ENCODE peak calls at places on chromosomes 4 and X, in seven cellular contexts. P, J, Y, Q, Z, T and U are unnamed samples.

GRCh38 chrX:7330971-7331746 is 183.2 kb upstream of the PUDP start:
- DNase-seq in J (no peak), Z (no peak), P (no peak), T (no peak), Y (peak), Q (peak), U (peak)

GRCh38 chr4:52545099-52546069 is 113.7 kb downstream of the USP46 start:
- DNase-seq in Z (peak), Q (peak), P (peak), Y (peak), J (peak), T (peak), U (peak)

GRCh38 chrX:30150196-30150895 is 65.0 kb upstream of the MAGEB2 start:
- DNase-seq in Y (no peak), Z (no peak), J (no peak), P (no peak), Q (no peak), T (no peak), U (no peak)

GRCh38 chr4:71518283-71518989 is 179.6 kb downstream of the SLC4A4 start:
- DNase-seq in T (no peak), Y (peak), J (no peak), P (no peak), Z (no peak), Q (no peak), U (no peak)

GRCh38 chr4:72365016-72365415 is 204.0 kb downstream of the ADAMTS3 start:
- DNase-seq in J (no peak), Z (no peak), Q (no peak), P (no peak), Y (no peak), T (no peak), U (no peak)

GRCh38 chr4:6055436-6055835 is 37.2 kb upstream of the C4orf50 start:
- DNase-seq in Q (no peak), J (no peak), P (no peak), Z (no peak), Y (no peak), T (no peak), U (no peak)

GRCh38 chr4:180542445-180543100 is 1700.6 kb upstream of the TENM3 start:
- DNase-seq in J (no peak), Y (no peak), Q (peak), P (no peak), Z (no peak), T (no peak), U (no peak)

GRCh38 chr4:111792592-111792991 is 352.7 kb upstream of the FAM241A start:
- DNase-seq in Y (no peak), T (no peak), Z (no peak), P (no peak), J (no peak), Q (no peak), U (no peak)

DNA sequence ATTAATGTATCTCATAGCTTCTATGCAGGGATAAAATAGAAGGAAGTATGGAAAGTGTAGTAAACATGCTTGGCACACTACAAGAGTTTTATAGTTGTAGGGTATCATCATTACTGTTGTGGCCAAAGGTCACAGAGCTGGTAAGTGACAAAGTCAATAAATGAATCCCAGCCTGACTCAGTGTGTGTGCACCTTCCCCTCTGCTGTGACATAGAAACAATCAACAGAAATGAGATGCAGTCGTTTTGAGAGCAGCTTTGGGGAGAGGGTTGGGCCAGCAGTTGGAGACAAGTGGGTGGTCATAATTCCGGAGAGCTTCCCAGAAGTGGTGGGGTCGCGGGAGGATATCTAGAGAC is 82.4 kb upstream of the RBPJ start:
- DNase-seq in Q (no peak), J (no peak), T (no peak), Y (no peak), P (no peak), Z (no peak), U (no peak)
- H3K27ac ChIP-seq in Q (peak), J (no peak), T (peak), Y (no peak), P (no peak), Z (no peak), U (no peak)

GRCh38 chr4:15031993-15032660 is 29.8 kb downstream of the CPEB2 start:
- DNase-seq in Q (peak), Z (no peak), J (no peak), T (no peak), Y (no peak), P (no peak), U (no peak)
- H3K27ac ChIP-seq in Q (no peak), Z (no peak), J (no peak), T (no peak), Y (no peak), P (no peak), U (peak)

DNA sequence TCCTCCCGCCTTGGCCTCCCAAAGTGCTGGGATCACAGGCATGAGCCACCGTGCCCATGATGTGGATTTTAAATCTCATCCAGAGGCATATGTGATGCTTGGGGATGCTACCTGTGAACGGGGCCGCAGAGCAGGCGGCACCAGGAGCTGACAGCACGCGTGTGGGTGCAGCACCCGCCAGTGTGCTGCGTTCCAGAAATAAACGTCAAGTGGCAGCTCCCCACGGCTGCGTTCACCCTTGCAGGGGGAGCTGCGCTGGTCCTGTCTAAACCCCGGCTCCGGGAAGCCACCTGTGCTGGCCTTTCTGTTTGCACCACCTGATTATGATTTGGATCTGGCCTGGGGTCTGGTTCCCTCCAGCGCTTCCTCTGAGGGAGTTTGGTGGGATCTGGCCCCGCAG is 77.8 kb downstream of the SORCS2 start:
- DNase-seq in Z (no peak), Q (no peak), J (no peak), T (no peak), Y (no peak), P (no peak), U (no peak)
- H3K27ac ChIP-seq in Z (no peak), Q (no peak), J (no peak), T (no peak), Y (no peak), P (no peak), U (no peak)

GRCh38 chr4:1239949-1240305 is 9.0 kb downstream of the CTBP1 start:
- DNase-seq in Z (no peak), Y (peak), T (no peak), P (no peak), J (no peak), Q (no peak), U (no peak)

GRCh38 chr4:1240721-1241465 is 8.0 kb downstream of the CTBP1 start:
- DNase-seq in P (no peak), Q (no peak), Z (no peak), T (no peak), J (no peak), Y (peak), U (peak)

GRCh38 chr4:1237981-1238675 is 10.8 kb downstream of the CTBP1 start:
- DNase-seq in J (no peak), Y (peak), Z (no peak), Q (no peak), P (no peak), T (no peak), U (no peak)

GRCh38 chr4:1239141-1239948 is 9.6 kb downstream of the CTBP1 start:
- DNase-seq in P (no peak), Y (peak), Q (no peak), Z (no peak), T (no peak), J (no peak), U (peak)

GRCh38 chr4:1238676-1239000 is 10.3 kb downstream of the CTBP1 start:
- DNase-seq in P (no peak), Q (no peak), T (no peak), Z (no peak), J (no peak), Y (peak), U (no peak)
- H3K27ac ChIP-seq in P (no peak), Q (no peak), T (no peak), Z (no peak), J (no peak), Y (no peak), U (peak)

DNA sequence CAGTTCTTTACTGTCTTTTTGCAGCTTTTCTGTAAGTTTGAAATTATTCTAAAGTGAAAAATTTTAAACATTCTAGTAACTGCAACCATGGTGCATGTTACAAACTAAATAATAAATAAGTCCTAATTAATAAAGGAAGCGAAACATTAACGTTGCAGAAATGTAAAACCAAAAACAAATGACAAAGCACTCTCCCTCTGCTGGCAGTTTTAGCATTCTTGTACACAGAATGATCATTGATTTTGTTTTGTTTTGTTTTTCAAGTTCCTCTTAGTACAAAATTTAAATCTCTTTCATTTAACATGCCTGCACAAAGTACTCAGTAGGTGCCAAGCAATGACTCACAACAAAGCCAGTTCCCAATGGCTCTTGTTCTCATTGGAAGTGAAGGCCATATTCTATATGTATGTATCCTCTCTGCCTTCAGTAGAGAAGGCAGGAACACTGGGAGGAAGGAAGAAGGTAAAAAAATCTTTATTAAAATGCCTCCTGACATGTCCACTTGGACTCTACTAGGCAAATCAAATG is 13.7 kb upstream of the TMSB4X start:
- DNase-seq in P (no peak), Q (no peak), Z (no peak), J (peak), Y (no peak), T (no peak), U (no peak)
- H3K27ac ChIP-seq in P (no peak), Q (no peak), Z (peak), J (peak), Y (no peak), T (no peak), U (no peak)